ENCODE peak calls at places on chromosomes 3 and 15, in eight cellular contexts. One of them, this sample, is unnamed.

GRCh38 chr3:72756900-72757299 is 91.3 kb downstream of the SHQ1 start:
- DNase-seq in CD4-positive, alpha-beta memory T cell: peak; percentile 77
- DNase-seq in tibial nerve: no peak
- DNase-seq in left ventricle myocardium inferior: no peak
- DNase-seq in CD8-positive, alpha-beta memory T cell: no peak
- DNase-seq in pancreas: no peak
- DNase-seq in CD8-positive, alpha-beta T cell: peak; percentile 65
- DNase-seq in adrenal gland: no peak
- DNase-seq in this sample: no peak

GRCh38 chr3:107524214-107525100 is 1.7 kb downstream of the BBX start:
- DNase-seq in CD8-positive, alpha-beta memory T cell: peak; percentile 50
- DNase-seq in adrenal gland: peak; percentile 77
- DNase-seq in CD4-positive, alpha-beta memory T cell: peak; percentile 53
- DNase-seq in pancreas: peak; percentile 67
- DNase-seq in left ventricle myocardium inferior: peak; percentile 49
- DNase-seq in tibial nerve: peak; percentile 56
- DNase-seq in CD8-positive, alpha-beta T cell: peak; percentile 60
- DNase-seq in this sample: peak; percentile 67

GRCh38 chr15:88331291-88331690 is 74.8 kb upstream of the NTRK3 start:
- DNase-seq in adrenal gland: peak; percentile 24
- DNase-seq in CD8-positive, alpha-beta T cell: no peak
- DNase-seq in left ventricle myocardium inferior: no peak
- DNase-seq in tibial nerve: no peak
- DNase-seq in CD4-positive, alpha-beta memory T cell: no peak
- DNase-seq in CD8-positive, alpha-beta memory T cell: peak; percentile 15
- DNase-seq in pancreas: no peak
- DNase-seq in this sample: no peak

GRCh38 chr3:98814799-98815450 is 51.8 kb downstream of the ST3GAL6 start:
- DNase-seq in adrenal gland: no peak
- DNase-seq in CD4-positive, alpha-beta memory T cell: no peak
- DNase-seq in CD8-positive, alpha-beta T cell: no peak
- DNase-seq in tibial nerve: no peak
- DNase-seq in CD8-positive, alpha-beta memory T cell: no peak
- DNase-seq in left ventricle myocardium inferior: no peak
- DNase-seq in pancreas: no peak
- DNase-seq in this sample: no peak

GRCh38 chr3:31213869-31214486 is 318.7 kb upstream of the STT3B start:
- DNase-seq in tibial nerve: no peak
- DNase-seq in CD4-positive, alpha-beta memory T cell: peak; percentile 87
- DNase-seq in CD8-positive, alpha-beta memory T cell: no peak
- DNase-seq in pancreas: no peak
- DNase-seq in CD8-positive, alpha-beta T cell: no peak
- DNase-seq in left ventricle myocardium inferior: no peak
- DNase-seq in adrenal gland: no peak
- DNase-seq in this sample: no peak

GRCh38 chr15:92365816-92366215 is 27.9 kb upstream of the ST8SIA2 start:
- DNase-seq in pancreas: no peak
- DNase-seq in CD8-positive, alpha-beta T cell: no peak
- DNase-seq in tibial nerve: no peak
- DNase-seq in adrenal gland: no peak
- DNase-seq in CD8-positive, alpha-beta memory T cell: no peak
- DNase-seq in CD4-positive, alpha-beta memory T cell: no peak
- DNase-seq in left ventricle myocardium inferior: no peak
- DNase-seq in this sample: no peak

GRCh38 chr3:99633887-99634558 is 4.4 kb upstream of the COL8A1 start:
- DNase-seq in tibial nerve: no peak
- DNase-seq in left ventricle myocardium inferior: no peak
- DNase-seq in CD8-positive, alpha-beta memory T cell: no peak
- DNase-seq in CD8-positive, alpha-beta T cell: no peak
- DNase-seq in CD4-positive, alpha-beta memory T cell: no peak
- DNase-seq in pancreas: no peak
- DNase-seq in adrenal gland: no peak
- DNase-seq in this sample: no peak

GRCh38 chr3:61663728-61664492 is 102.5 kb downstream of the PTPRG start:
- DNase-seq in adrenal gland: no peak
- DNase-seq in tibial nerve: no peak
- DNase-seq in left ventricle myocardium inferior: no peak
- DNase-seq in CD4-positive, alpha-beta memory T cell: no peak
- DNase-seq in pancreas: no peak
- DNase-seq in CD8-positive, alpha-beta T cell: no peak
- DNase-seq in CD8-positive, alpha-beta memory T cell: no peak
- DNase-seq in this sample: no peak

GRCh38 chr15:80484312-80484981 is 80.3 kb downstream of the ARNT2 start:
- DNase-seq in CD8-positive, alpha-beta memory T cell: no peak
- DNase-seq in pancreas: no peak
- DNase-seq in tibial nerve: no peak
- DNase-seq in CD8-positive, alpha-beta T cell: no peak
- DNase-seq in CD4-positive, alpha-beta memory T cell: no peak
- DNase-seq in left ventricle myocardium inferior: no peak
- DNase-seq in adrenal gland: no peak
- DNase-seq in this sample: no peak

GRCh38 chr15:60751985-60752952 is 273.3 kb upstream of the ICE2 start:
- DNase-seq in tibial nerve: peak; percentile 41
- DNase-seq in CD8-positive, alpha-beta memory T cell: no peak
- DNase-seq in pancreas: peak; percentile 45
- DNase-seq in CD8-positive, alpha-beta T cell: no peak
- DNase-seq in CD4-positive, alpha-beta memory T cell: no peak
- DNase-seq in left ventricle myocardium inferior: peak; percentile 47
- DNase-seq in adrenal gland: peak; percentile 88
- DNase-seq in this sample: peak; percentile 49
- H3K27ac ChIP-seq in tibial nerve: no peak overlapping the region
- H3K27ac ChIP-seq in CD8-positive, alpha-beta memory T cell: no peak overlapping the region
- H3K27ac ChIP-seq in pancreas: no peak overlapping the region
- H3K27ac ChIP-seq in CD8-positive, alpha-beta T cell: no peak overlapping the region
- H3K27ac ChIP-seq in CD4-positive, alpha-beta memory T cell: no peak overlapping the region
- H3K27ac ChIP-seq in left ventricle myocardium inferior: peak overlapping the region; percentile 82
- H3K27ac ChIP-seq in adrenal gland: peak overlapping the region; percentile 2
- H3K27ac ChIP-seq in this sample: peak overlapping the region; percentile 6

DNA sequence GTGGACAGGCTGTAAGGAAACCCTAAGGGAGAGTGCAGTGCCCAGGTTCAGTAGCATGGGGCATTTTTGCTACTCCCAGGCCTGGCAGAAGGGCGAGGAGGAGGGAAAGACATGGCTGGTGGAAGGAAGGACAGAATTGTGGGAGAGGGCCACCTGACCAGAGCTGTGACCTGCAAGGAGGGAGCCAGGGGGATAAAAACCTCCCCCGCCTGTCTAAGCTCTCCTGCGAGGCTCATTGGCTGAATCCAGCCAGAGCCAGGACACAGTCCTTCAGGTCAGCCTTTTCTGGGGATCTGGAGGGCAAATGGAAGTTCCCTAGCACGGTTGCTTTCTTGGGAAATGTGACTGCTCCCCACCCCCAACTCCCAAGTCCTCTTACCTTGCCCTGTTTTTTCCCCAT is 13.3 kb upstream of the ANKDD1A start:
- DNase-seq in adrenal gland: no peak
- DNase-seq in left ventricle myocardium inferior: peak; percentile 2
- DNase-seq in pancreas: no peak
- DNase-seq in CD8-positive, alpha-beta T cell: no peak
- DNase-seq in tibial nerve: no peak
- DNase-seq in CD4-positive, alpha-beta memory T cell: no peak
- DNase-seq in CD8-positive, alpha-beta memory T cell: no peak
- DNase-seq in this sample: no peak
- H3K4me1 ChIP-seq in adrenal gland: peaks cover 52% of the 10 kb centered on the region
- H3K4me1 ChIP-seq in left ventricle myocardium inferior: peaks cover 51% of the 10 kb centered on the region
- H3K4me1 ChIP-seq in pancreas: no peaks in the 10 kb centered on the region
- H3K4me1 ChIP-seq in CD8-positive, alpha-beta T cell: peaks cover 48% of the 10 kb centered on the region
- H3K4me1 ChIP-seq in tibial nerve: peaks cover 57% of the 10 kb centered on the region
- H3K4me1 ChIP-seq in CD4-positive, alpha-beta memory T cell: peaks cover 67% of the 10 kb centered on the region
- H3K4me1 ChIP-seq in CD8-positive, alpha-beta memory T cell: peaks cover 55% of the 10 kb centered on the region
- H3K4me1 ChIP-seq in this sample: peaks cover 20% of the 10 kb centered on the region

GRCh38 chr3:6315906-6316305 is 545.0 kb upstream of the GRM7 start:
- DNase-seq in adrenal gland: no peak
- DNase-seq in CD4-positive, alpha-beta memory T cell: no peak
- DNase-seq in CD8-positive, alpha-beta T cell: no peak
- DNase-seq in CD8-positive, alpha-beta memory T cell: no peak
- DNase-seq in left ventricle myocardium inferior: no peak
- DNase-seq in pancreas: no peak
- DNase-seq in tibial nerve: no peak
- DNase-seq in this sample: no peak
- H3K9me3 ChIP-seq in adrenal gland: no peaks in the 10 kb centered on the region
- H3K9me3 ChIP-seq in CD4-positive, alpha-beta memory T cell: no peaks in the 10 kb centered on the region
- H3K9me3 ChIP-seq in CD8-positive, alpha-beta T cell: no peaks in the 10 kb centered on the region
- H3K9me3 ChIP-seq in CD8-positive, alpha-beta memory T cell: peaks cover 3% of the 10 kb centered on the region
- H3K9me3 ChIP-seq in left ventricle myocardium inferior: no peaks in the 10 kb centered on the region
- H3K9me3 ChIP-seq in pancreas: no peaks in the 10 kb centered on the region
- H3K9me3 ChIP-seq in tibial nerve: no peaks in the 10 kb centered on the region
- H3K9me3 ChIP-seq in this sample: no peaks in the 10 kb centered on the region

DNA sequence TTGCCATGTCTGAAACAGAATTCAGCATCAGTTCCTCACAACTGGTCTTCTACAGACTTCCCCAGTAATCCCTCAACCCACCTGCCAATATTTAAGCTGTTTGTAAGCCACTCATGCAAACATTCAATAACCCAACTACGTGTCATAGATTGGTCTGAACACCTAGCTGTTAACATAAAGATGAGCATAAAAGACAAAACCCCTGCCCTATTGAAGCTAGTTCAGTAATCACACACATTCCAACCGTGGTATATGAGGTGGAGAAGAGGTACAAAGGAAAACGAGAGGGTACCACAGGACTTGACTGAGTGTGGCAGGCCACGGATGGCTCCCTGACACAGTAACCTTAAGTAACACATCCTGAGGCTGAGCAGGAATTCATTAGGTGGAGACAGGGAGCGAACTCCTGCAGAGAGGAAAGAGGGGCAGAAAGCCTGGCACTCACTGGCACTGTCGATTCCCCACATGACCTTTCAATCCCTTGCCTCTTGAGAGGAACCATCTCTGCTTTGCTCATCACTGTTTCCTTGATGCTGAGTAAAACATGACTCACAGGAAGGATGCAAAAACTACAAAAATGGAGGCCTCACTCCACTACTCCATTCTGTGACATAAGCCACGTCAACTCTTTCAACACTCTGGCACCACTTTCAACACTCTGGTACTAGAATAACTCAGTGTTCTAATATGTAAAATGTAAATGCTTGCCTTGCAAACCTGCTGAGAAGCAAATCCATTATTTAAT is 31.3 kb downstream of the RPN1 start:
- DNase-seq in CD8-positive, alpha-beta memory T cell: no peak
- DNase-seq in tibial nerve: no peak
- DNase-seq in pancreas: no peak
- DNase-seq in adrenal gland: no peak
- DNase-seq in CD4-positive, alpha-beta memory T cell: peak; percentile 9
- DNase-seq in CD8-positive, alpha-beta T cell: no peak
- DNase-seq in left ventricle myocardium inferior: no peak
- DNase-seq in this sample: no peak
- H3K27ac ChIP-seq in CD8-positive, alpha-beta memory T cell: no peak overlapping the region
- H3K27ac ChIP-seq in tibial nerve: no peak overlapping the region
- H3K27ac ChIP-seq in pancreas: no peak overlapping the region
- H3K27ac ChIP-seq in adrenal gland: no peak overlapping the region
- H3K27ac ChIP-seq in CD4-positive, alpha-beta memory T cell: peak overlapping the region; percentile 88
- H3K27ac ChIP-seq in CD8-positive, alpha-beta T cell: no peak overlapping the region
- H3K27ac ChIP-seq in left ventricle myocardium inferior: no peak overlapping the region
- H3K27ac ChIP-seq in this sample: no peak overlapping the region